ENCODE peak calls at places on chromosome 17, in eight cellular contexts. J is stomach, D is upper lobe of left lung, T is GM12878, U is HCT116, N is sigmoid colon, R is SK-N-SH, C is HepG2. K is an unnamed sample.

GRCh38 chr17:43368740-43369506 is 29.9 kb upstream of the ARL4D start:
- DNase-seq in J (peak; percentile 80), D (peak; percentile 88), T (no peak), R (peak; percentile 75), N (peak; percentile 94), C (peak; percentile 88), U (peak; percentile 50), K (peak; percentile 85)

GRCh38 chr17:65190467-65191095 is 53.4 kb downstream of the RGS9 start:
- DNase-seq in N (no peak), J (no peak), T (no peak), C (no peak), R (no peak), U (no peak), D (no peak), K (no peak)

GRCh38 chr17:62781826-62782225 is 26.3 kb downstream of the MARCHF10 start:
- DNase-seq in J (no peak), D (no peak), R (no peak), N (no peak), U (no peak), T (no peak), C (peak; percentile 20), K (no peak)

GRCh38 chr17:27506348-27507218 is 50.3 kb downstream of the KSR1 start:
- DNase-seq in N (no peak), R (no peak), J (no peak), D (no peak), C (no peak), T (peak; percentile 70), U (no peak), K (no peak)

GRCh38 chr17:43745541-43745940 is 13.1 kb downstream of the SOST start:
- DNase-seq in C (no peak), N (no peak), U (no peak), J (no peak), T (no peak), D (no peak), R (no peak), K (no peak)

GRCh38 chr17:348692-349425 is 3.7 kb downstream of the RPH3AL start:
- DNase-seq in N (peak; percentile 86), R (no peak), T (no peak), U (no peak), D (peak; percentile 67), J (peak; percentile 85), C (peak; percentile 81), K (peak; percentile 72)

GRCh38 chr17:45740553-45741330 is 43.4 kb upstream of the CRHR1 start:
- DNase-seq in R (peak; percentile 88), U (peak; percentile 89), C (peak; percentile 35), D (peak; percentile 38), J (no peak), T (no peak), N (peak; percentile 25), K (no peak)

GRCh38 chr17:20236586-20237227 is 227.5 kb downstream of the SPECC1 start:
- DNase-seq in J (no peak), U (no peak), D (no peak), C (no peak), R (no peak), N (no peak), T (no peak), K (no peak)

GRCh38 chr17:56325561-56325960 is 172.3 kb downstream of the ANKFN1 start:
- DNase-seq in N (no peak), T (no peak), R (no peak), D (no peak), C (no peak), U (no peak), J (no peak), K (no peak)

GRCh38 chr17:19339341-19339815 is 23.1 kb downstream of the B9D1 start:
- DNase-seq in C (no peak), U (no peak), T (no peak), J (peak; percentile 2), R (no peak), D (peak; percentile 6), N (no peak), K (no peak)

GRCh38 chr17:27540300-27541105 is 84.3 kb downstream of the KSR1 start:
- DNase-seq in J (peak; percentile 92), U (no peak), C (peak; percentile 66), T (no peak), R (no peak), N (peak; percentile 96), D (peak; percentile 97), K (peak; percentile 85)

GRCh38 chr17:1197379-1197778 is 17.6 kb upstream of the ABR start:
- DNase-seq in N (peak; percentile 83), R (no peak), C (no peak), D (peak; percentile 59), J (no peak), U (no peak), T (no peak), K (no peak)

DNA sequence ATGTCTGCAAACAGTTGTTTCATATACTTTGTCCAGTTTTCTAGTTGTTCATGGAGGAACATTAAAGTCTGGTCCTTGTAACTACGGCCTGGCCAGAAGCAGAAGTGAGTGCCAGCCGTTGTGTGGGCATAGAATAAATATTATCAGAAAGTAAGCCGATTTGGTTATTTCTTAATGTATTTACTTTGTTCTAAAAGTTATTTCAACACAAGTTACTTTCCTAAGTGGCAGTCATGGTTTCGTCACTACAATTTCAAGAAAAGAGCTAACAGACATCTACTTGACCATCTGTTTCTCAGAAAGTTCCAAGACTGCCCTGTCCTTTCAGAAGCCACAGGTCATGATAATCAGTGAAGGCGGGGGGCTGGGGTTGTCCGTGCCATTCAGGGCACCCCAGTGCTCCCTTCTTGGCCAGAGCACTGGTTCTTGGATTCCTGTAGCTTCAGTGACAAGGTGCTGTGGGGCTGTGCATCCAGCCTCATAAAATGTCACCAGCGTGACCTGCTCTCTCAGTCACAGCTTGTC is 14.9 kb upstream of the FASN start:
- DNase-seq in R (no peak), D (no peak), J (no peak), C (no peak), N (no peak), U (no peak), T (no peak), K (no peak)
- H3K27ac ChIP-seq in R (no peak overlapping the region), D (peak overlapping the region; percentile 76), J (peak overlapping the region; percentile 76), C (peak overlapping the region; percentile 7), N (no peak overlapping the region), U (no peak overlapping the region), T (no peak overlapping the region), K (no peak overlapping the region)

GRCh38 chr17:17834974-17835373 is 1.8 kb downstream of the SREBF1 start:
- DNase-seq in N (no peak), T (no peak), D (no peak), J (no peak), C (no peak), U (no peak), R (no peak), K (no peak)
- H3K4me3 ChIP-seq in N (no peak overlapping the region), T (peak overlapping the region; percentile 46), D (no peak overlapping the region), J (peak overlapping the region; percentile 64), C (peak overlapping the region; percentile 20), U (peak overlapping the region; percentile 84), R (no peak overlapping the region), K (no peak overlapping the region)

GRCh38 chr17:50560185-50560824 is at the start of gene CACNA1G:
- DNase-seq in N (peak; percentile 95), J (peak; percentile 88), U (peak; percentile 80), C (peak; percentile 71), T (no peak), R (peak; percentile 99), D (peak; percentile 83), K (peak; percentile 92)

GRCh38 chr17:50560931-50561750 is 626 bp downstream of the CACNA1G start:
- DNase-seq in D (no peak), C (no peak), J (no peak), U (no peak), T (no peak), N (no peak), R (peak; percentile 66), K (no peak)

GRCh38 chr17:50562266-50563094 is 2.0 kb downstream of the CACNA1G start:
- DNase-seq in N (no peak), C (no peak), J (no peak), T (no peak), D (no peak), U (no peak), R (no peak), K (no peak)

GRCh38 chr17:50563095-50563511 is 2.6 kb downstream of the CACNA1G start:
- DNase-seq in R (no peak), T (no peak), C (no peak), U (no peak), D (no peak), N (no peak), J (no peak), K (no peak)

DNA sequence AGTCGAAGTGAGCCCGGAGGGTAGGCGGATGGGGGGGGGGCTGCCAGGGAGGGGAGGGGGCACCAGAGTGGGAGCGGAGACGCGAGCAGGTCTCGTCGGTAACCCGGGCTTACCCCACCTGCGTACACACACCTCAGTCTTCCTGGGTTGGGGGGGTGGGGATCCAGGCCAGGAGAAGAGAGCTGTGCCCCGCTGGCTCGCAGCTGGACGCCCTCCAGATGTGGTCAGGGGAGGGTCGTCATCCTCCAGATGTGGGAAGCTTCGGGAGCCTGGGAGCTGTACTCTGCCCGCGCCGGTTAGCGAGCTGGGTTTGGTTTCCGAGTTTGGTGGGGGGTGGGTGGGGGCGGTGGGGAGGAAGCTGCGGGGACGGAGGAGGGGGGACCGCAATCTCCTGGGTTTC is 1.3 kb downstream of the CACNA1G start:
- DNase-seq in R (no peak), U (no peak), C (no peak), D (no peak), J (no peak), N (no peak), T (no peak), K (no peak)
- TF ChIP-seq POLR2AphosphoS5 in R (no peak), U (no peak), C (no peak), D (no peak), J (no peak), N (no peak), T (no peak), K (no peak)

GRCh38 chr17:78923660-78924453 is 1.3 kb downstream of the TIMP2 start:
- DNase-seq in C (no peak), R (peak; percentile 65), U (peak; percentile 69), D (peak; percentile 95), N (peak; percentile 82), T (no peak), J (peak; percentile 92), K (peak; percentile 92)

GRCh38 chr17:78922876-78923498 is 2.2 kb downstream of the TIMP2 start:
- DNase-seq in N (no peak), U (no peak), T (no peak), J (no peak), D (no peak), C (no peak), R (no peak), K (no peak)

GRCh38 chr17:78925234-78925633 is at the start of gene TIMP2:
- DNase-seq in C (peak; percentile 70), N (peak; percentile 98), J (peak; percentile 87), R (peak; percentile 100), D (peak; percentile 88), T (no peak), U (no peak), K (peak; percentile 90)

GRCh38 chr17:78925662-78926555 is 722 bp upstream of the TIMP2 start:
- DNase-seq in C (peak; percentile 52), N (peak; percentile 97), T (no peak), U (no peak), R (peak; percentile 81), J (peak; percentile 45), D (peak; percentile 65), K (peak; percentile 73)

DNA sequence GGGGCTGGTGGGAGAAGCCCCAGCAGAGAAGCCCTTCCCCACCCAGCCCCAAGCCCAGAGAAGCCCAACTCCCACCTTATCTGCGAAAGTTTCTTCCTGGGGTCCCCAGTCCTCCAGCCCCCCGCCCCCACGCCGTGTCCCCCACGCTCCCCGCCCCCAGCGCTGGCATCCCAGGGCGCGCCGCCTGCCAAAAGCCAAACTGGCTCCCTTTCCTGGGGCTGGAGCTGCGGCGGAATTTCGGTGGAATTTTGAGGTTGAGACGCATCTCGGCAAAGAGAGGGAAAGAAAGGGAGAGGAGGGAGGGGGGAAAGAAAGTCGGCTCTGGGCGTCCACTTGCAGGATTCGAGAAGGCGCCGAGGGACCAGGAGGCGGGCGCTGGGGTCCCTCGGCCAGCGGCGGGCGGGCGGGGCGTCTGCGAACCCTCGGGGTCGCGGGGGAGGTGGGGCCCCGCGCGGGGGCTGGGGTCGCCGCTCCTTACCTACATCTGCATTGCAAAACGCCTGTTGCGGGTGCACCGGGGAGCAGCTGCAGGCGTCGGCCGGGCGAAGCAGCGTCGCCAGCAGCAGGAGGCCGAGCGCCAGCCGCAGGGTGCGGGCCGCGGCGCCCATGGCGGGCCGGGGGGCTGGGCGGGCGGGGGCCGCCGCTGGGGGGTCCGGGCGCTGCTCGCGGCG is 571 bp downstream of the TIMP2 start:
- DNase-seq in N (no peak), J (no peak), U (no peak), T (no peak), R (peak; percentile 77), C (no peak), D (no peak), K (no peak)
- H3K27ac ChIP-seq in N (peak overlapping the region; percentile 100), J (peak overlapping the region; percentile 87), U (peak overlapping the region; percentile 23), T (no peak overlapping the region), R (peak overlapping the region; percentile 33), C (no peak overlapping the region), D (peak overlapping the region; percentile 89), K (peak overlapping the region; percentile 92)